ENCODE peak calls at places on chromosomes 6 and 20, in five cellular contexts. C, U, T, D and M are unnamed samples.

GRCh38 chr20:15895560-15896084 is 677.6 kb downstream of the KIF16B start:
- DNase-seq in C (no peak), U (no peak), T (no peak), D (no peak), M (no peak)

GRCh38 chr6:31572041-31572911 is at the start of gene LTA:
- DNase-seq in C (no peak), U (no peak), T (no peak), D (no peak), M (no peak)

GRCh38 chr6:125544819-125545218 is 204.6 kb upstream of the HEY2 start:
- DNase-seq in C (no peak), U (no peak), T (no peak), D (no peak), M (no peak)

GRCh38 chr6:33205172-33206026 is 944 bp downstream of the HSD17B8 start:
- DNase-seq in C (peak), U (no peak), T (peak), D (no peak), M (peak)

GRCh38 chr6:32842690-32843089 is 1.2 kb downstream of the PSMB8 start:
- DNase-seq in C (no peak), U (no peak), T (no peak), D (no peak), M (no peak)

GRCh38 chr6:128600397-128600951 is 80.1 kb upstream of the PTPRK start:
- DNase-seq in C (peak), U (no peak), T (no peak), D (no peak), M (peak)

GRCh38 chr20:60036346-60037119 is 78.3 kb downstream of the CDH26 start:
- DNase-seq in C (no peak), U (no peak), T (no peak), D (no peak), M (no peak)

GRCh38 chr6:34465551-34466241 is at the start of gene PACSIN1:
- DNase-seq in C (no peak), U (no peak), T (peak), D (no peak), M (no peak)

GRCh38 chr20:400451-401275 is 7.4 kb upstream of the RBCK1 start:
- DNase-seq in C (peak), U (no peak), T (peak), D (no peak), M (no peak)

GRCh38 chr6:111737065-111737521 is 131.4 kb upstream of the TRAF3IP2 start:
- DNase-seq in C (no peak), U (no peak), T (no peak), D (peak), M (peak)

GRCh38 chr20:48295445-48295903 is 510.2 kb upstream of the SULF2 start:
- DNase-seq in C (peak), U (peak), T (no peak), D (peak), M (peak)

GRCh38 chr6:6033858-6034257 is 27.1 kb upstream of the NRN1 start:
- DNase-seq in C (no peak), U (no peak), T (no peak), D (no peak), M (no peak)

GRCh38 chr20:32192698-32193097 is 14.8 kb downstream of the PLAGL2 start:
- DNase-seq in C (no peak), U (no peak), T (no peak), D (no peak), M (no peak)

GRCh38 chr6:151693366-151693765 is 114.1 kb upstream of the ESR1 start:
- DNase-seq in C (no peak), U (no peak), T (no peak), D (no peak), M (no peak)

GRCh38 chr6:82322386-82322785 is 41.2 kb upstream of the TPBG start:
- DNase-seq in C (no peak), U (no peak), T (no peak), D (no peak), M (no peak)

GRCh38 chr6:23505021-23505420 is 621.0 kb upstream of the NRSN1 start:
- DNase-seq in C (no peak), U (no peak), T (no peak), D (no peak), M (peak)

GRCh38 chr6:133392015-133392414 is 150.9 kb downstream of the EYA4 start:
- DNase-seq in C (no peak), U (no peak), T (no peak), D (no peak), M (no peak)

GRCh38 chr6:151325075-151326050 is 66.0 kb downstream of the ZBTB2 start:
- DNase-seq in C (peak), U (no peak), T (no peak), D (peak), M (peak)

GRCh38 chr6:43277643-43278523 is 20.2 kb upstream of the SLC22A7 start:
- DNase-seq in C (no peak), U (no peak), T (no peak), D (peak), M (peak)

GRCh38 chr6:8539446-8539845 is 104.1 kb upstream of the SLC35B3 start:
- DNase-seq in C (no peak), U (no peak), T (no peak), D (peak), M (no peak)

GRCh38 chr6:9938801-9939200 is 476.1 kb downstream of the TFAP2A start:
- DNase-seq in C (no peak), U (no peak), T (no peak), D (no peak), M (no peak)

GRCh38 chr20:62061851-62062418 is 3.7 kb downstream of the TAF4 start:
- DNase-seq in C (no peak), U (no peak), T (no peak), D (no peak), M (no peak)

GRCh38 chr20:53371216-53371615 is 222.4 kb downstream of the ZNF217 start:
- DNase-seq in C (no peak), U (no peak), T (no peak), D (no peak), M (no peak)

DNA sequence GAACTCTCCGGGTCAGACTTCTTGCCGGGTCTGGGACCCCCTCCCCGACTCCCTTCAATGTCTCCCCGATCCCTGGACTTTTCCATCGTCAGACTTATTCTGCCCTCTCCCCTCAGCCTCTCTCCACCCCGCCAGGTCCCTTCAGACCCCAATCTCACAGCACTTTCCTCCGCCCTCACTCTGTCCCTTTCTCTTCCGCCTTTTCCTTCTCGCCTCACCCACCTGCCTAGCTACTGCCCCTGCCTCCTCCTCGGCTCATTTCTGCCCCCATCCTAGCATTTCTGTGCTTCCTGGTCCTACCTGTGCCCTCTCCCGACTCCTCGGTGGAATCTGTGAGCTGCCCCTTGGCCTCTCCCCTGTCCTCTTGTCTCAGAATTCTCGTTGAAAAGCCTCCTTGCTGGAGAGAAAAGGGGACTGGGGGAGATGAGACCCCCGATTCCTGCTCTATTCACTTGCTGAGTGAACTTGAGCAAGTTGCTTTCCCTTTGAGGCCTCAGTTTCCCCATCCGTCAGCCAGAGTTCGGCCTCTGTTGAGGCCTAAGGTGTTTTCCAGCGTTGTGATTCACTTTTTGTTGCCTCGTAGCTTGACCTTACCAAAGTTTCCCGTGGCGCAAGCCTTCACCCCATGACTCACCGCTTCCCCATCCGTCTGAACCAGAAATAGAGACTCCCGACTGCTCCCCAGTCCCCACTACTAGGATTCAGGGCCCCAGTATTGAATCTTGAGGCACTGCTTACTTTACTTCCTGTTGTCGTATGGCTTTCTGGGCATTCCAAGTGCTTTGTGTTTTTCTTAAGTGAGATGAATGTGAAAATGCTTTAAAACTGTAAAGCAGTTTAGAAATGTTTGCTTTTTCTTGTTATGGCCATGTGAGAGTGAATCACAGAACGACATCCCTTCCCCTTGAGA is 870 bp downstream of the CHMP4B start:
- DNase-seq in C (peak), U (no peak), T (peak), D (peak), M (peak)
- TF ChIP-seq MAFK in C (no peak), U (no peak), T (no peak), D (no peak), M (no peak)

GRCh38 chr6:85449818-85450577 is at the start of gene NT5E:
- DNase-seq in C (peak), U (no peak), T (no peak), D (peak), M (peak)
- TF ChIP-seq RFX5 in C (no peak), U (no peak), T (no peak), D (no peak), M (no peak)

GRCh38 chr6:25714765-25715164 is 39.8 kb upstream of the SLC17A4 start:
- DNase-seq in C (no peak), U (no peak), T (no peak), D (no peak), M (no peak)

GRCh38 chr6:25715794-25716193 is 38.7 kb upstream of the SLC17A4 start:
- DNase-seq in C (no peak), U (no peak), T (no peak), D (peak), M (no peak)

GRCh38 chr6:25713802-25714201 is 40.7 kb upstream of the SLC17A4 start:
- DNase-seq in C (no peak), U (no peak), T (no peak), D (no peak), M (no peak)

DNA sequence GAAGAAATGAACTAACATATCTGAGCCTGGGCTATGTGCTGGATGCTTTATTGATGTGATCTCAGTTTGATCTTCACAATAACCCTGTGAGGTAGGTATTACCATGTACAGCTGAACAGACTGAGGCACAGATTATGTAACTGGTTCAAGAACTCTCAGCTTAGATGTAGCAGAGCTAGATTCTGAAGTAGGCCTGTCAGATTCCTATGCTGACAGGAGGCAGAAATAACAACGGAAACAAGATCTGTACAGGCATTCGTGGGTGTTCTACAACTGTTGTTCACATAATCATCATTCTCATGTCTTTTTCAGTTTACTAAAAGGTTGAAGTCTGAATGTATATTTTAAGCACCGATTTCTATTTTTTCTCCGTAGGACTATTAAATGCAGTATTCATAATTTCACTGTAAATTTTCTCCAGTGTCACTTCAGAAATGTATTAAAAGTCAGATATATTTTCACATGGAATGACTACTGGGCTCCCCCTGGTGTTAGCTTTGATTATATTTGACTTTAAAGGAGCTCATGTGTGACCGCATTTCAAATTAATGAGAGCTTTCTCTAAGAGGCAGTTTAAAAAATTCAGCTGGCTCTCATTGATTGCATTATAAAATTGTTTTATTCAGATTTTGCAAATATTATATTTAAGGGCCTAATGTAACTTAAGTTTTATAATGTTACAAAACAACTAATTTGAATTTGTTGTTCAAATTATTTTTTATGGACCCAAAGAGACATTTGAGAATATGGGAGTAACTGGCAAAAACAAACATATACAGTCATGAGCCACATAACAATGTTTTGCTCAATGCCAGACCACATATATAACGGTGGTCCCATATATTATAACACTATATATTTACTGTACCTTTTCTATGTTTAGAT is 36.4 kb upstream of the SLC17A4 start:
- DNase-seq in C (peak), U (no peak), T (peak), D (peak), M (peak)
- TF ChIP-seq MAFK in C (no peak), U (no peak), T (no peak), D (no peak), M (no peak)

GRCh38 chr6:89359561-89359960 is 7.0 kb upstream of the UBE2J1 start:
- DNase-seq in C (no peak), U (no peak), T (no peak), D (no peak), M (no peak)
- TF ChIP-seq RFX5 in C (no peak), U (no peak), T (no peak), D (no peak), M (no peak)

GRCh38 chr6:49202923-49203322 is 260.1 kb downstream of the MMUT start:
- DNase-seq in C (no peak), U (no peak), T (no peak), D (no peak), M (no peak)
- TF ChIP-seq MAFK in C (no peak), U (no peak), T (no peak), D (no peak), M (no peak)

DNA sequence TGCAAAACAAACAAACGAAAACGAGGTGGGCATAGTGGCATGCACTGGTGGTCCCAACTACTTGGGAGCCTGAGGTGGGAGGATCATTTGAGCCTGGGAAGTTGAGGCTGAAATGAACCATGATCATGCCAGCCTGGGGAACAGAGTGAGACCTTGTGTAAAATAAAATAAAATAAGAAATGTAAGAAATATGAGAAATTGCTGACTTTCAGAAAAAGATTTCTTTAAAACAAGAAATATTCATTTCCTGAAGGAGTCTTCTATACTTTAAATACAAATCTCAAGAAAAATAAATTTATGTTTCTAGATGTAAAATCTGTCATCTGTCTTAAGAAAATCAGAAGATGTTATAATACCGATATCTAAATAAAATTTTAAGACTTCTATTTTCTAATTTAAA is 96.7 kb upstream of the ENPP5 start:
- DNase-seq in C (no peak), U (no peak), T (no peak), D (no peak), M (no peak)
- TF ChIP-seq RFX5 in C (no peak), U (no peak), T (no peak), D (no peak), M (no peak)

DNA sequence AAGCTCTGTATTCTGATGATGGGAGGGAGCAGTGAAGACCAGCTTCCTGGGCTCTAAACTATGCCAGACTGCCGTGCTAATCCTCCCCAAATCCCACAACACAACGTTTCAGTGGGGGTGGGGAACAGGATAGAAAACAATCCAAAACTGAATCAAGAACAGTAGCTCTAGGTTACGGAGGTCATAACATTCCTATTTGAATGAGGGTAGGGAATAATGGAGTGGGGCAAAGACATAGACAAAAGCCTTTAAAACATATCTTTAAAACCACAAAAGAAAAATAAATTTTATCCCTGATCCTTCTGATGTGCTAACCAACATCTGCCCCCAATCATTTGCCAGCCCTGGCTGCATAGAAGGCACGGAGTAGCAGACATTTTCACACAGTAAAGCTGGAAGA is 7.8 kb downstream of the USP49 start:
- DNase-seq in C (no peak), U (no peak), T (no peak), D (no peak), M (no peak)
- TF ChIP-seq MAFK in C (no peak), U (no peak), T (no peak), D (no peak), M (no peak)

GRCh38 chr20:39778847-39779641 is 816.9 kb downstream of the DHX35 start:
- DNase-seq in C (no peak), U (no peak), T (no peak), D (no peak), M (no peak)
- TF ChIP-seq RFX5 in C (no peak), U (no peak), T (no peak), D (no peak), M (no peak)

DNA sequence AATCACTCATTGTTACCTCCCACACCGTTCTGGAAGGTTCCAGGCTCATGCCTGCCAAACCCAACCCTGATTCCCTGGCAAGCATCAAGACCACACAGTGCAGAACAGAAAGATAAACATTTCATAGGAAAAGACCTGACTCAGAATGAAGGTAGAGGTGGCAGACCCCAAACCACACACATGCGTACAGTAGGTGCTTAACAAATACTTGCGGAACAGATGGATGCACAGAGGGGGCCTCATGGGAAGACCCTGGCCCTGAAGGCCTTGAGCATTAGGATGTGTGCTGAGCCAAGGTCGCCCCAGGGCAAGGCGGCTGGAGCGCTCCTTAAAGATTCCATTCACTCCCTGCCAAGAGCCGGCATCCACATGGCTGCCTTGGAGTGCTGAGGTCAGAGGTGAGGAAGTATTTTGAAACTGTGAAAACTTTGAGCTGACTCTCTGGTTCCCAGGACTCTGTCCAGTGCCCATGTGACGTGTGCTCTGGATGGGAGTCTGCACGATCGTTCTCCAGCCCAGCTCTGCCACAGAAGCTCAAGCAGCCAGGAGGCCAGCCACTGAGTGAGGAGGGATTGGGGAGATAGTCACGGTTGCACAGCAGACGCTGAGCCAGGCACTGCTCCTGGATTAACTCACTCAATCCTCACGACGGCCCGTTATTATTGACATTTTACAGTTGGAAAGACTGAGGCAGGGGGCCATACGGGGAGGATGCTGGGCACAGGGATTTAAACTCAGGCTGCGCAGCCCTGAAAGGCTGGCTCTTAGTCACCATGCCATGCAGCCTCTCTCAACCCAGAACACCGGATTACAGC is 65.5 kb upstream of the AFDN start:
- DNase-seq in C (no peak), U (no peak), T (no peak), D (peak), M (peak)
- TF ChIP-seq MAFK in C (no peak), U (no peak), T (no peak), D (no peak), M (no peak)